ENCODE peak calls at places on chromosome 4, in ten cellular contexts. T is vagina, A is iPS DF 6.9, G is K562, X is psoas muscle, I is neuronal stem cell, N is small intestine, K is substantia nigra, J is cardiac muscle cell, C is Karpas-422. Y is an unnamed sample.

GRCh38 chr4:37549003-37549402 is 137.2 kb downstream of the RELL1 start:
- DNase-seq in X (no peak), C (peak; percentile 11), A (no peak), K (no peak), N (no peak), I (no peak), T (no peak), G (no peak), J (peak; percentile 95), Y (no peak)

GRCh38 chr4:67915400-67915966 is 31.7 kb upstream of the TMPRSS11D start:
- DNase-seq in T (no peak), X (no peak), J (no peak), I (no peak), A (no peak), G (no peak), C (no peak), K (no peak), N (no peak), Y (no peak)

GRCh38 chr4:185955817-185956542 is 113.0 kb upstream of the TLR3 start:
- DNase-seq in A (no peak), N (no peak), J (no peak), K (no peak), I (peak; percentile 42), T (no peak), C (no peak), G (no peak), X (no peak), Y (no peak)

GRCh38 chr4:87555751-87556619 is 26.8 kb upstream of the SPARCL1 start:
- DNase-seq in C (peak; percentile 36), J (peak; percentile 76), X (no peak), N (no peak), I (no peak), T (no peak), K (no peak), G (no peak), A (no peak), Y (peak; percentile 56)

GRCh38 chr4:163679189-163679588 is 184.7 kb downstream of the TMA16 start:
- DNase-seq in X (no peak), J (no peak), G (no peak), A (no peak), I (no peak), C (peak; percentile 75), N (peak; percentile 4), K (no peak), T (no peak), Y (no peak)

GRCh38 chr4:168475745-168476144 is 4.5 kb downstream of the DDX60L start:
- DNase-seq in J (peak; percentile 15), A (no peak), K (no peak), N (no peak), C (no peak), T (no peak), X (no peak), I (no peak), G (no peak), Y (no peak)

GRCh38 chr4:4995866-4996265 is 23.4 kb downstream of the CYTL1 start:
- DNase-seq in J (no peak), N (no peak), X (no peak), C (no peak), I (no peak), G (no peak), K (no peak), A (no peak), T (no peak), Y (no peak)

GRCh38 chr4:126991965-126992364 is 640.8 kb upstream of the INTU start:
- DNase-seq in G (no peak), C (no peak), T (no peak), J (no peak), A (no peak), I (no peak), X (no peak), N (no peak), K (no peak), Y (no peak)

GRCh38 chr4:86019906-86020305 is 339.9 kb downstream of the MAPK10 start:
- DNase-seq in G (no peak), N (no peak), J (no peak), C (no peak), T (no peak), I (no peak), A (no peak), X (no peak), K (no peak), Y (no peak)

GRCh38 chr4:2305766-2306501 is 44.0 kb upstream of the MXD4 start:
- DNase-seq in N (peak; percentile 55), G (no peak), X (no peak), K (no peak), J (no peak), A (no peak), C (no peak), T (no peak), I (no peak), Y (no peak)

GRCh38 chr4:6873792-6874461 is 35.7 kb upstream of the TBC1D14 start:
- DNase-seq in T (no peak), C (peak; percentile 92), N (peak; percentile 73), X (peak; percentile 70), K (peak; percentile 65), J (peak; percentile 76), A (no peak), G (peak; percentile 64), I (peak; percentile 39), Y (no peak)

DNA sequence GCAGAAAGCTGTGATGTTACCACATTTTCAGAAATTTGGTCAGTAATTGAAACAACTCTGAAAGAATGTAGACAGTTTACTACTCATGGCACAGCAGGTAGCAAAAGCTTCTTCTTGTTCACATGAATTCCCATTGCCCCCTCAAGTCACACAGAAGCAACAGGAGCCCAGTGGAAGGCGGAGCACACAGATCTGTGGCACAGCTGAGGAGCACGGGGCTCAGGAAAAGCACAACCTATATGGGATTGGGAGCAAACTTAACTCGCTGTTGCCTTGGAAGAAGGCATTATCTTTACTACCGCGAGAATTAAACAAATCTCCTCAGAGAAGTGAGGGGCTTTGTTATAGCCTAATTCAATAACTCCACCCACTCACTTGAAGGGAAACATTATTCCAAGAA is 358.5 kb downstream of the SPOCK3 start:
- DNase-seq in N (no peak), K (no peak), X (no peak), I (peak; percentile 8), C (no peak), G (no peak), A (no peak), T (no peak), J (no peak), Y (no peak)
- H3K27ac ChIP-seq in N (no peak overlapping the region), K (no peak overlapping the region), X (no peak overlapping the region), I (peak overlapping the region; percentile 33), C (no peak overlapping the region), G (no peak overlapping the region), A (no peak overlapping the region), T (no peak overlapping the region), J (no peak overlapping the region), Y (no peak overlapping the region)

DNA sequence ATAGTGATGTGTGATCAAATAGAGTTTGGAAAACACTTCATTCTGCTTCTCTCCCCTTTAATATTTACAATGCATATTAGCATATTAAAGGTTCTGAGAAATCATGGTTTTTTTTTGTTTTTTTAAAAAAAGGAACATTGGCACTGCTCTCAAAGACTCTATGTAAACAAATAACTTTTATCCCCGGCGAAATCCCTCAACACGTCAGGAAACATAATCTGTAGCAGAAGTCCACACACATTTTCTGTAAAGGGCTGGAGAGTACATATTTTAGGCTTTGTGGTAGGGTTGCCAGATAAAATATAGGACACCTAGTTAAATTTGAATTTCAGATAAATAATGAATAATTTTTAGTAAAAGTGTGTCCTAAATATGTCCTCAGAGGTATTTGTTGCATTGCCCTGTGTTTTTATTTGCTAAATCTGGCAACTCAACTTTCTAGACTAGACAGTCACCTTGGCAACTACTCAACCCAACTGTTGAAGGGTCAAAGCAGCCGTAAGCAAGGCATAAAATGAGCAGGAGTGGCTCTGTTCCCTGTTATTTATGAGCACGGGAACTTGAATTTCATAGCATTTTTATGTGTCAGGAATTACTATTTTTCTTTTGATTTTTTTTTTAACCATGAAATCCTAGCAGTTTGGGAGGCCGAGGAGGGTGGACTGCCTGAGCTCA is 8.5 kb downstream of the SPATA4 start:
- DNase-seq in N (no peak), G (no peak), A (no peak), C (no peak), X (no peak), K (no peak), J (no peak), T (no peak), I (no peak), Y (no peak)
- H3K27ac ChIP-seq in N (no peak overlapping the region), G (no peak overlapping the region), A (no peak overlapping the region), C (no peak overlapping the region), X (peak overlapping the region; percentile 90), K (no peak overlapping the region), J (no peak overlapping the region), T (peak overlapping the region; percentile 33), I (no peak overlapping the region), Y (peak overlapping the region; percentile 73)

DNA sequence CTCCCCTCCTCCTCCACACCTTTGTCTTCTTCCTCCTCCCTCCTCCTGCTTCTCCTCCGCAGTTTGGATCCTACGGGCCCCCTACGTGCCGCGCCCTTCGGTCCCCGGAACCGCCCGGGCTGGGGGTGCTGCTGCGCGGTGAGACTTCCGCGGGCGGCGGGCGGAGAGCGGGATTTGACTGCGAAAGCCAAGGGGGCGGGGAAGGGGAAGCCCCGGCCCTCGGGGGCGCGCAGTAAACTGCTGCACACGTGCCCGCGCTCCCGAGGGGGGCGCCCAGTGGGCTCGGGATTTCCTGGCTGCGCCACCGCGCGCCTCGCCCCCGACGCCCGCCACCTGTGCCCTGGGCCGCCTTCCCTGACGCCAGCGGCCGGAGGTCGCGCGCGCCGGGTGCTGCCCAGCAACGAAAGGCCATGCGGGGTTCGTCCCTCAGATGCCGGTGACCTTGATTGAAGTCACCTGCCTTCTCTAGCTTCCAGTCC is 3.3 kb upstream of the NKX3-2 start:
- DNase-seq in I (no peak), N (no peak), G (no peak), A (no peak), X (no peak), T (no peak), K (no peak), J (no peak), C (peak; percentile 83), Y (no peak)
- H3K27ac ChIP-seq in I (no peak overlapping the region), N (no peak overlapping the region), G (no peak overlapping the region), A (no peak overlapping the region), X (no peak overlapping the region), T (no peak overlapping the region), K (no peak overlapping the region), J (no peak overlapping the region), C (no peak overlapping the region), Y (no peak overlapping the region)

GRCh38 chr4:108891921-108892320 is 129.1 kb upstream of the ETNPPL start:
- DNase-seq in J (no peak), T (no peak), I (no peak), C (no peak), N (no peak), K (no peak), X (no peak), G (no peak), A (no peak), Y (no peak)
- H3K27ac ChIP-seq in J (no peak overlapping the region), T (no peak overlapping the region), I (no peak overlapping the region), C (no peak overlapping the region), N (no peak overlapping the region), K (no peak overlapping the region), X (no peak overlapping the region), G (no peak overlapping the region), A (no peak overlapping the region), Y (no peak overlapping the region)

DNA sequence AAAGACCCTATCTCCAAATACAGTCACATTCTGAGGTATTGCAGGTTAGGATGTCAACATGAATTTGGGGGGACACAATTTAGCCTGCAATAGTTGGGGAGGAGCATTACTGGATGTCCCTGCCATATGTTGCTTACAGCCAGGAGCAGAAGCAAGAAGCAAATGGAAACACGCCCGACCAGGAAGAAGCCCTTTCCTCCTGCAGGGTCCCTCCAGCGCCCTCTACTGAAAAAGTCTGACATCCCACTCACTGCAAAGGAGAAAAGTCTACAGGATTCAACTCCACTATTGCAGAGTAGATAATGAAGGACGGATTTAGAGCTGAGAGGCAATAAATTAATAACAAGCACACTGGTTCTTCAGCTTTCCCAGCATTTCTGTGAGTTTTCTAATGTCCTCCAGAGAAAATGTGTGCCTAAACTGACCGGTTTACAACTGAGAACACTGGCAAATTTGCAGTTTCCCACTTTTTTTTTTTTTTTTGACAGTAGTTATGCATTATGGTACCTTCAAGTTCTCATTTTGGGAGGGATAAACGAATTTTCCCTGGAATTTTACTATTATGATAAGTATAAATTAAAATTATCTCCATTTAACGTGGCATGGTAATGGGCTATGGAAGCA is 31.7 kb downstream of the COQ2 start:
- DNase-seq in I (peak; percentile 51), N (peak; percentile 90), G (peak; percentile 66), T (no peak), K (peak; percentile 40), J (peak; percentile 86), C (peak; percentile 84), X (peak; percentile 23), A (peak; percentile 20), Y (no peak)
- H3K27ac ChIP-seq in I (no peak overlapping the region), N (no peak overlapping the region), G (no peak overlapping the region), T (no peak overlapping the region), K (no peak overlapping the region), J (no peak overlapping the region), C (no peak overlapping the region), X (no peak overlapping the region), A (no peak overlapping the region), Y (no peak overlapping the region)